ENCODE peak calls at places on chromosomes 13 and 19, in five cellular contexts. K is sigmoid colon, H is colonic mucosa, R is ascending aorta, O is AG04450. B is an unnamed sample. For H3K27me3, the result is how much of the 10 kb centered on the place peaks cover.

GRCh38 chr13:41751277-41751676 is 209.6 kb downstream of the VWA8 start:
- DNase-seq in R (no peak), K (no peak), O (no peak), H (no peak), B (no peak)

GRCh38 chr19:57465680-57466381 is 8.9 kb upstream of the VN1R1 start:
- DNase-seq in K (no peak), R (no peak), O (no peak), H (no peak), B (no peak)

GRCh38 chr19:56637976-56638555 is 4.9 kb upstream of the SMIM17 start:
- DNase-seq in O (peak), K (no peak), H (peak), R (peak), B (peak)

GRCh38 chr19:58054792-58055482 is 4.1 kb upstream of the ZNF135 start:
- DNase-seq in K (no peak), H (no peak), R (no peak), O (no peak), B (no peak)

GRCh38 chr13:93875527-93875926 is 604.0 kb downstream of the DCT start:
- DNase-seq in H (no peak), R (no peak), K (no peak), O (peak), B (no peak)

GRCh38 chr13:87376081-87376480 is 295.1 kb upstream of the SLITRK5 start:
- DNase-seq in H (no peak), K (no peak), R (no peak), O (no peak), B (no peak)

GRCh38 chr13:110925023-110925608 is 10.2 kb upstream of the ANKRD10 start:
- DNase-seq in K (no peak), R (no peak), H (no peak), O (no peak), B (no peak)

GRCh38 chr13:40113644-40114304 is 458.3 kb downstream of the COG6 start:
- DNase-seq in H (no peak), K (no peak), R (no peak), O (no peak), B (no peak)

GRCh38 chr13:109010912-109011311 is 381.5 kb downstream of the MYO16 start:
- DNase-seq in R (no peak), H (no peak), K (no peak), O (no peak), B (no peak)

GRCh38 chr19:21519488-21519887 is 14.1 kb downstream of the ZNF429 start:
- DNase-seq in H (no peak), K (no peak), O (no peak), R (no peak), B (no peak)

GRCh38 chr13:60851378-60851777 is 454.4 kb downstream of the TDRD3 start:
- DNase-seq in O (no peak), K (no peak), H (no peak), R (no peak), B (no peak)

GRCh38 chr13:93786846-93787245 is 560.2 kb downstream of the GPC6 start:
- DNase-seq in K (no peak), H (no peak), R (no peak), O (no peak), B (no peak)

GRCh38 chr13:89726690-89727435 is 1620.6 kb upstream of the MIR17HG start:
- DNase-seq in K (no peak), R (no peak), O (peak), H (no peak), B (no peak)

GRCh38 chr19:33689886-33690285 is 68.1 kb downstream of the CHST8 start:
- DNase-seq in R (peak), H (no peak), K (no peak), O (no peak), B (no peak)

GRCh38 chr19:374183-374885 is 29.7 kb upstream of the MIER2 start:
- DNase-seq in K (peak), R (peak), H (no peak), O (no peak), B (no peak)

GRCh38 chr13:46006688-46007452 is 45.7 kb downstream of the ZC3H13 start:
- DNase-seq in R (no peak), K (no peak), O (no peak), H (no peak), B (no peak)

GRCh38 chr19:42452590-42452989 is 9.8 kb upstream of the CXCL17 start:
- DNase-seq in H (no peak), K (no peak), O (no peak), R (no peak), B (no peak)

GRCh38 chr19:49976496-49976895 is 15.5 kb upstream of the SIGLEC11 start:
- DNase-seq in H (no peak), R (no peak), K (no peak), O (no peak), B (no peak)

GRCh38 chr13:49443327-49443688 is 556 bp downstream of the CAB39L start:
- DNase-seq in R (no peak), K (no peak), O (no peak), H (no peak), B (no peak)

GRCh38 chr19:49766007-49766937 is 529 bp upstream of the AP2A1 start:
- DNase-seq in O (peak), K (peak), H (peak), R (peak), B (peak)

GRCh38 chr13:51807041-51807440 is 3.1 kb upstream of the DHRS12 start:
- DNase-seq in R (no peak), H (no peak), O (no peak), K (no peak), B (no peak)

GRCh38 chr19:46109876-46110275 is 14.6 kb downstream of the IGFL3 start:
- DNase-seq in O (no peak), H (no peak), R (no peak), K (no peak), B (no peak)

GRCh38 chr19:45451181-45451849 is 16.5 kb upstream of the FOSB start:
- DNase-seq in R (peak), K (peak), O (no peak), H (peak), B (no peak)

GRCh38 chr13:48600374-48601364 is 53.1 kb upstream of the CYSLTR2 start:
- DNase-seq in K (no peak), R (no peak), H (no peak), O (peak), B (no peak)

GRCh38 chr19:24074720-24075119 is 12.3 kb upstream of the ZNF254 start:
- DNase-seq in K (no peak), R (no peak), H (no peak), O (no peak), B (no peak)

GRCh38 chr13:46595136-46595917 is 42.4 kb downstream of the LRCH1 start:
- DNase-seq in R (no peak), O (no peak), K (no peak), H (no peak), B (no peak)

GRCh38 chr19:56317749-56318148 is 3.1 kb upstream of the ZSCAN5A start:
- DNase-seq in R (no peak), K (no peak), H (no peak), O (no peak), B (no peak)

GRCh38 chr19:33887891-33888290 is 91.2 kb downstream of the KCTD15 start:
- DNase-seq in K (no peak), H (no peak), R (no peak), O (no peak), B (no peak)

GRCh38 chr13:63345835-63346234 is 1930.2 kb upstream of the PCDH20 start:
- DNase-seq in R (no peak), K (no peak), O (no peak), H (no peak), B (no peak)

GRCh38 chr19:49129238-49129583 is 9.9 kb downstream of the PPFIA3 start:
- DNase-seq in H (peak), R (no peak), O (no peak), K (no peak), B (no peak)

GRCh38 chr19:40278361-40279045 is 6.6 kb downstream of the AKT2 start:
- DNase-seq in H (no peak), O (no peak), R (no peak), K (peak), B (no peak)

GRCh38 chr13:40974460-40975407 is 44.4 kb downstream of the ELF1 start:
- DNase-seq in K (no peak), H (peak), O (no peak), R (no peak), B (no peak)

GRCh38 chr19:12973236-12973635 is 3.9 kb downstream of the DAND5 start:
- DNase-seq in R (no peak), O (no peak), K (no peak), H (no peak), B (no peak)

GRCh38 chr13:110874508-110874960 is 40.3 kb downstream of the ANKRD10 start:
- DNase-seq in K (peak), O (no peak), R (peak), H (peak), B (peak)

DNA sequence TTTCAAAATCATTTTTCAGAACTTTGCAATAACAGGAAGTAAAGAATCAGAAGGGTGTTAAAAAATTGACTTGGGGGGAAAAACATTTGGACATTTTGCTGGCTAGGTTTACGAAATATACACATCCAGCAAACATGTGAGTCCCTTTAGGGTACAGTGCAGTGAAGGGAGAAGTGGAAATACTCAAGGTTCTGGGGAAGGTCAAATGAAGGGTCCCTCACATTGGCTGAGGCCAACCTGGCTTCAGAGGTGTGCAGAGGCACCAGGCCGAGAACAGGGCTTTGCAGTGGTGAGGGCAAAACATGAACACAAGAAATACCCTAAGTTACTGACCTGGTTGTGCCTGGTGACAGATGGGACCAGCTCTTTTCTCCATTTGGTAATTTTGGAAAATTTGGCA is 1.6 kb upstream of the UPF3A start:
- DNase-seq in K (no peak), O (no peak), H (no peak), R (no peak), B (no peak)
- H3K4me3 ChIP-seq in K (no peak), O (no peak), H (no peak), R (no peak), B (no peak)

DNA sequence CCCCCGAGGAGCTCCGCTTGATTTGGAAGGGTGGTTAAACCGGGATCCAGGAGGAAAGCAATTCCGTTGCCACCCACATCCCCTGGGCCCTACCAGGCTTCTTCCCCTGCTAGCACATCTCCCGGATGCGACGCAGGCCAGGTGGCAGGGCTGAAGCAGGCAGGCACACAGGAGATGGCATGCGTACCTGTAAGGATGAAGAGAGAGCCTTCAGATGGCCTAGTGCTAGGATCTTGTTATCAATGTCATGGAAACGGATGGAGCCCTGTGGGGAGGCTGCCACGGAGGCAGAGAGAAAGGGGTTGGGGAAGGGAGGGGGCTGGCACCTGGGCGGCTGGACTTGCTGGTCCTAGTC is 8.5 kb upstream of the SOX1 start:
- DNase-seq in R (no peak), K (no peak), O (no peak), H (no peak), B (no peak)
- H3K27me3 ChIP-seq in R (under half), K (half or more), O (half or more), H (half or more), B (half or more)

DNA sequence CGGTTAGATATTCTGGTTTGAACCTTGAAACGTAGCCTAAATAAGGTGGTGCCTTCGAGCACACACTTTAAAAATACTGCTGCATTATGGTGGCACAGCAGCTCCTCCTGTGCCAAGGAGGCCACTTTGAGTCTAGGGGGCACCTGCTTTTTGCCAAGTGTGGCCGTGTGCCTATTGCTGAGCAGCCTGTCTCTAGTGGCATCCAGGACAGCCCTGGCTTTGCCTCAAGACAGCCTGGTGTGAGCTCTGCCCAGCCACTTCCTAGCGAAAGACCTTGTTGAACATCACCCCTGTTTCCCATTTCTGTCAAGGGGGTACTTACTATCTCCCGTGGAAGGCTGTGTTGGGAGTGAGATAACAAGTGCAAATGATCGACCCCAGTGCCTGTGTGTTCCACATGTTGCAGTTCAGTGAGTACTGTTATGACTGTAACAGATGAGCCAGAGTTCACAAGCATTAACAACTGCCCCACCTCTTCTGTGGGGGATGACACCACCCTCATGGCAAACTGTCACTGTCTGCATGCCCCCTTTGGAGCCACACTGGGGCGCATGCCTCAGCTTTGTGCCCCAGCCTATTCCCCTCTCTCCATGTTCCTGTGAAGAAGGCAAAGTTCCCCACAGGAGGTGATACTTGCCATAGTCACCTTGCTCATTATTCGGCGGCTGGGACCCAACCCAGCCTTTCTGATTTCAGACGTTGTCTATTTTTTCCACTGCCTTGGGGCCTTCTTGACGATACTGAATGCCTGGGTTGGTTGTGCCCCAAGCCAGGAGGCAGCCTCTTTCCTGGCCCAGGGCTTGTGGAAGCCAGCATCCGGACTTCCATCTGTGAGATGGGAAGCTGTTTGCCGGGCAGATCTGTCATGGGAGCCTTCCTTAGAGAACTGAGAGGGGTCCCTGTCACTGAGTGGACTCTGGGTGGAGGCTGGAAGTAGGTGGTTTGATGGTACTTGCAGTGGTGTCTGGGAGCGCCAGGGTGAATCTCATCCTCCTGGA is 5.4 kb downstream of the GATAD2A start:
- DNase-seq in H (no peak), O (no peak), K (no peak), R (no peak), B (no peak)
- TF ChIP-seq CTCF in H (no peak), O (no peak), K (no peak), R (no peak), B (no peak)

GRCh38 chr13:99959127-99959529 is 12.4 kb downstream of the ZIC5 start:
- DNase-seq in K (no peak), O (no peak), R (no peak), H (no peak), B (no peak)
- H3K4me3 ChIP-seq in K (no peak), O (no peak), R (no peak), H (no peak), B (no peak)

GRCh38 chr13:99895428-99895998 is 76.1 kb downstream of the ZIC5 start:
- DNase-seq in K (no peak), O (no peak), R (no peak), H (peak), B (no peak)

GRCh38 chr13:99894835-99895427 is 76.6 kb downstream of the ZIC5 start:
- DNase-seq in K (no peak), H (no peak), R (no peak), O (no peak), B (no peak)

GRCh38 chr13:99893567-99893966 is 78.0 kb downstream of the ZIC5 start:
- DNase-seq in K (no peak), O (no peak), H (no peak), R (no peak), B (no peak)

GRCh38 chr13:99892866-99893504 is 78.6 kb downstream of the ZIC5 start:
- DNase-seq in R (no peak), O (no peak), H (no peak), K (no peak), B (no peak)

GRCh38 chr13:99894105-99894504 is 77.5 kb downstream of the ZIC5 start:
- DNase-seq in O (no peak), R (no peak), H (no peak), K (no peak), B (no peak)
- H3K27me3 ChIP-seq in O (half or more), R (under half), H (under half), K (under half), B (half or more)

DNA sequence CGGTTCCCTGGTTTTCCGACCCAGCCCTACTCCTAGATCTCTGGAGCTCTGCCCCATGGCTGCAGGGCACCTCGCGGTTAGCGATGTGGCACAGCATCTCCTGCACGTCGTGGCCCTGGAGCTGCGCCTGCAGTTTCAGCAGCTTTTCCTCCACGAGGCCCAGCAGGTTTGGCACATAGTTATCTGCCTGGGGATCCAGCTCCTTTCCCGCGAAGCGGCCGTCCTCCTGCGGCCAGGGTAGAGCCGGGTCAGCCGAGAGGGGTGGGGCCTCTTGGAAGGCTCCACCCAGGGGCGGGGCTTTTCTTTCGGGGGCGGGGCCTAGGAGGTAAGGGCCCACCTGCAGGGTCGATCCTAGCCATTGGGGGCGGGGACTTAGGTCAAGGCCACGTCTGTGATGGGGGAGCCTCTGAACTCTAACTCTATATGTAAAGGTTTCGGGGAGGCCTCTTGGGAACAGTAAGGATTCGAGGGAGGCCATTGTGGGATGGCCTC is 2.5 kb upstream of the RGL3 start:
- DNase-seq in H (peak), O (no peak), K (no peak), R (no peak), B (no peak)
- TF ChIP-seq CTCF in H (no peak), O (no peak), K (no peak), R (no peak), B (no peak)

GRCh38 chr13:114115191-114115671 is 17.2 kb downstream of the RASA3 start:
- DNase-seq in O (peak), K (peak), H (peak), R (peak), B (peak)
- H3K4me3 ChIP-seq in O (no peak), K (no peak), H (no peak), R (no peak), B (no peak)

GRCh38 chr13:57633141-57633949 is 1.8 kb downstream of the PCDH17 start:
- DNase-seq in H (no peak), O (no peak), K (peak), R (peak), B (no peak)
- H3K27me3 ChIP-seq in H (under half), O (under half), K (half or more), R (under half), B (under half)

B was measured in tibial nerve.